ENCODE peak calls at places on chromosomes 13 and 19, in eight cellular contexts. W is AG09319; J is CD4-positive, alpha-beta T cell; B is lower leg skin; K is progenitor cell of endocrine pancreas; N is cardiac muscle cell; O is AG04449; M is IMR-90. G is an unnamed sample.
A peak's percentile ranks its signal among the peaks of the same experiment; 100 is the strongest.

GRCh38 chr13:113489549-113490495 is 689 bp downstream of the DCUN1D2 start:
- DNase-seq in W (no peak), J (peak; percentile 16), B (no peak), K (no peak), N (peak; percentile 62), O (no peak), M (peak; percentile 41), G (no peak)

GRCh38 chr19:1923319-1923718 is 17.7 kb upstream of the CSNK1G2 start:
- DNase-seq in W (no peak), J (no peak), B (no peak), K (no peak), N (no peak), O (no peak), M (no peak), G (no peak)

GRCh38 chr13:73849292-73849691 is 284.9 kb downstream of the KLF12 start:
- DNase-seq in W (no peak), J (no peak), B (no peak), K (no peak), N (peak; percentile 60), O (no peak), M (peak; percentile 52), G (no peak)

GRCh38 chr19:20078696-20079095 is 896 bp downstream of the ZNF90 start:
- DNase-seq in W (no peak), J (no peak), B (no peak), K (no peak), N (peak; percentile 74), O (no peak), M (peak; percentile 18), G (no peak)

GRCh38 chr19:48487944-48488343 is 18.8 kb downstream of the CYTH2 start:
- DNase-seq in W (peak; percentile 55), J (no peak), B (peak; percentile 74), K (no peak), N (peak; percentile 48), O (peak; percentile 36), M (peak; percentile 70), G (peak; percentile 63)

GRCh38 chr19:53881482-53882390 is at the start of gene PRKCG:
- DNase-seq in W (no peak), J (peak; percentile 36), B (no peak), K (peak; percentile 68), N (no peak), O (no peak), M (no peak), G (no peak)

GRCh38 chr13:83992566-83993358 is 110.5 kb upstream of the SLITRK1 start:
- DNase-seq in W (no peak), J (no peak), B (no peak), K (no peak), N (no peak), O (no peak), M (no peak), G (no peak)

GRCh38 chr19:18742838-18743237 is 48.3 kb downstream of the COMP start:
- DNase-seq in W (no peak), J (no peak), B (no peak), K (no peak), N (no peak), O (no peak), M (no peak), G (no peak)

GRCh38 chr13:94352057-94352456 is 127.4 kb downstream of the DCT start:
- DNase-seq in W (no peak), J (no peak), B (no peak), K (no peak), N (peak; percentile 49), O (no peak), M (peak; percentile 31), G (no peak)

GRCh38 chr13:46622013-46622917 is 69.3 kb downstream of the LRCH1 start:
- DNase-seq in W (no peak), J (no peak), B (no peak), K (no peak), N (no peak), O (no peak), M (no peak), G (no peak)

GRCh38 chr13:85194482-85194881 is 604.7 kb downstream of the SLITRK6 start:
- DNase-seq in W (no peak), J (no peak), B (no peak), K (no peak), N (no peak), O (no peak), M (no peak), G (no peak)

DNA sequence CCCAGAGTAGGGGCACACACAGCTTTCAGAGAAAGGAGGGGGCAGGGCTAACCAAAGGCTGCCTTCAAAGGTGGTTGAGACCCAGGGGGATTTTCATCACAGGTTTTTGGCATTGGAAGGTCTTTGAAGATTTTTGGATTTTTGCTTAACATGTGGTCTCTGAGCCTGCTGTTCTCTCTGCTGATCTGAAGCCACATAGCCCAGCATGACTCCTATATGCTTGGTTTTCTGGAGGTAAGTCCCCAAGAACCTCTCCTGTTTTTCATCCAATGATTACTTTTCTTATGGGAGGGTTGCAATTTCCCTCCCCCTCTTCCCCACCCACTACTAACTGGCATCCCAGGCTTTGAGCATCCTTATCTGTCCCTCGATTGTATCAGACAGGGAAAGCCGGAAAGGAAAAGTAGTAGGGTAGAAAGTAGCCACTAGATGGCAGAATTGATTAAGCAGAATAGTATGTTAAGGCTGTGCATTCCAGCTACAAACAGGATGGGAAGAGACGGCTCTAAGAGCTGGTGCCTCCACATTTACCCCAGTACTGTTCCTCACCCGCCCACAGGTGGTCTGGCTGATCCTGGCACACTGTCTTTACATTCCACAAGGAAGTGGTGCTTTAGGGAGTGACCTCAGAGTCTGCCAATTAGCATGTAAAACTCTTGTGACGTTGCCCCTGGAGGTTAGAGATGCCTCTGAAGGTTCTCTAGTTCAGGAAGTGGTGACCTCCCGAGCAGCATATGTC is 218.9 kb upstream of the EDNRB start:
- DNase-seq in W (peak; percentile 43), J (no peak), B (no peak), K (no peak), N (peak; percentile 74), O (peak; percentile 14), M (peak; percentile 72), G (no peak)
- TF ChIP-seq CTCF in W (peak; percentile 73), J (peak; percentile 79), B (no peak), K (peak; percentile 80), N (peak; percentile 70), O (peak; percentile 58), M (peak; percentile 78), G (no peak)

GRCh38 chr19:7635670-7636069 is 1.2 kb upstream of the STXBP2 start:
- DNase-seq in W (no peak), J (no peak), B (no peak), K (no peak), N (no peak), O (no peak), M (no peak), G (no peak)
- TF ChIP-seq CTCF in W (no peak), J (no peak), B (no peak), K (no peak), N (no peak), O (no peak), M (no peak), G (no peak)

DNA sequence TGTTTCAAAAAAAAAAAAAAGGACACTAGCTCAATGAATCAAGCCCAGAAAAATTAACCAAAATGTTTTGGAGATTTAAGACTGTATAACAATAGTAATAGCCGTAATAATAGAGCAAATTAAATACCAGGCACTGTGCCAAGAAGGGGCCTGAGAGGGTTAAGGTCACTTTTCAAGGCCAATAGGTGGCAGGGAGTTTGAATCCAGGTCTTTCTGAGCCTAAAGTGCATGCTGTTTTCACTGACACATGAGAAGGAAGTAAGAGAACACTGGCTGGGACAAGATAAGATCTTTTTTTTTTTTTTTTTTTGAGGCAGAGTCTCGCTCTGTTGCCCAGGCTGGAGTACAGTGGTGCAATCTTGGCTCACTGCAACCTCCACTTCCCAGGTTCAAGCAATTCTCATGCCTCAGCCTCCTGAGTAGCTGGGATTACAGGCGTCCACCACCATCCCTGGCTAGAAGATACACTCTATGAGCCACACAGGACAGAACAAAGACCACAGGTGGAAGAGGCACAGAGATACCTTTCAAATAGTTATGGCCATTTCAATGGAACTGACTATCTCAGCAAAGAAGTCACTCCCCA is 7.7 kb downstream of the FFAR2 start:
- DNase-seq in W (no peak), J (no peak), B (no peak), K (no peak), N (no peak), O (no peak), M (no peak), G (no peak)
- TF ChIP-seq CTCF in W (no peak), J (no peak), B (no peak), K (no peak), N (no peak), O (no peak), M (no peak), G (no peak)

DNA sequence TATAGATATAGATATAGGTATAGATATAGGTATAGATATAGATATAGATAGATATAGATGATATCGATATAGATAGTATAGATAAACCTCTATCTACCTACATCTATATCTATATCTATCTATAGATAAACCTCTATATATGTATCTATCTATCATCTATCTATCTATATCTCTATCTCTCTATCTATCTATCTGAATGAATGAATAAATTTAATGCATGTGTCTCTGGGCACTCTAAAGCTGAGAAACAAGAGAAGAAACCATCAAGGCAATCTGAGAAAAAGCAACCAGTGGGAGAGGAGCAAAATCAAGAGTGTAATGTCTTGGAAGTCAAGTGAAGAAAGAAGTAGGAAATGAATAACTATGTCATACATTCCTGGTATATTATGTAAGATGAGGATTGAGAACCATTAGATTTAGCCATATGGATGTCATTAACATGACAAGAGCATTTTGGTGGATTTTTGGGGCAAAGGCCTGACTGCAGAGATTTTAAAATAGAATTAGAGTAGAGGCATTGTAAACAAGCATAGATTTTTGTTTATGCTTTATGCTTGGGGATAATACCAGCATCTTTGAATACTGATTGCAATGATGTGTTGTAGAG is 1262.7 kb upstream of the MIR17HG start:
- DNase-seq in W (peak; percentile 8), J (no peak), B (no peak), K (no peak), N (peak; percentile 3), O (no peak), M (no peak), G (no peak)
- TF ChIP-seq CTCF in W (no peak), J (no peak), B (no peak), K (no peak), N (no peak), O (no peak), M (no peak), G (no peak)

GRCh38 chr13:19927117-19927734 is 31.3 kb upstream of the ZMYM2 start:
- DNase-seq in W (peak; percentile 4), J (no peak), B (no peak), K (no peak), N (peak; percentile 15), O (no peak), M (peak; percentile 31), G (no peak)
- TF ChIP-seq CTCF in W (peak; percentile 52), J (peak; percentile 72), B (no peak), K (peak; percentile 27), N (peak; percentile 22), O (peak; percentile 20), M (peak; percentile 49), G (no peak)

DNA sequence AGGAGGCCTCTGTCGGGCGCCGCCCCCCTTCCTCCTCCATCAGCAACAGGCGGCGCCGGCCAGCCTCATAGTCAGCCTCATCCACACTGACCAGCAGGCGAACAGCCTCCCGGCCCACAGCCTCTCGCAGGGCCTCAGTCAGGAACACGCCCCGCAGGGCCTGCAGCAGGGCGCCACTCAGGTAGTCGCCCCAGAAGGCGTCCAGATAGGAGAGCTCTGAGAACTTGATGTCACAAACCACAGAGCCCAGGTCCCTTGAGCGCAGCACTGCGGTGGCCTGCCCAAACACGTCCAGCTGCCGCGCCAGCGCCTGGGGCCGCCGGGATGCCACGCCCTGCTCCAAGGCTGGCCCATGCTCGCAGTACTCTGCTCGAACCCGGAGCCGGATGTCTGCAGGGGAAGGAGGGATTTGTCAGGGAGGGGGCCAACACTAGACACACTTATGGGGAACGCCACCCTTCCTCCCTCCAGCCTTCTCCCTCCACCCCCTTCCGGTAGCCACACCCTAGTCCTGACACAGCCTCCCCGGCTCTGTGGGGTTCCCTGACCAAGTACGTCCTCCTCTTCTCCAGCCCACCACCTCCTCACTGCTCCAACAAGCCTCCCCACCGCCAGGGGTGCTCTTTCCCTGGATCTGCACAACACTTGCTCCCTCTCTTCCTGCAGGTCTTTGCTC is 17.9 kb downstream of the DEDD2 start:
- DNase-seq in W (no peak), J (no peak), B (peak; percentile 52), K (no peak), N (no peak), O (no peak), M (no peak), G (no peak)
- TF ChIP-seq CTCF in W (no peak), J (peak; percentile 10), B (no peak), K (no peak), N (no peak), O (no peak), M (no peak), G (no peak)

G was measured in omental fat pad.